ENCODE peak calls at places on chromosomes 16 and 17, in nine cellular contexts. P is CD8-positive, alpha-beta T cell; A is AG10803; S is cardiac muscle cell; M is uterus; T is neural progenitor cell; C is coronary artery; Y is fibroblast of pulmonary artery; R is cardiac fibroblast. D is an unnamed sample.

GRCh38 chr16:88432753-88433152 is 20.3 kb upstream of the ZFPM1 start:
- DNase-seq in P (no peak), A (no peak), S (no peak), M (no peak), T (no peak), C (no peak), Y (no peak), R (no peak), D (no peak)

GRCh38 chr17:72365857-72366415 is 245.1 kb downstream of the SOX9 start:
- DNase-seq in P (no peak), A (peak), S (no peak), M (no peak), T (no peak), C (no peak), Y (no peak), R (no peak), D (no peak)

GRCh38 chr16:3761375-3762079 is 44.2 kb upstream of the TRAP1 start:
- DNase-seq in P (no peak), A (no peak), S (no peak), M (no peak), T (no peak), C (no peak), Y (no peak), R (no peak), D (no peak)

GRCh38 chr17:36812762-36813161 is 124.5 kb upstream of the LHX1 start:
- DNase-seq in P (no peak), A (no peak), S (peak), M (no peak), T (peak), C (no peak), Y (no peak), R (no peak), D (no peak)

GRCh38 chr17:62696726-62697490 is 69.4 kb downstream of the MRC2 start:
- DNase-seq in P (no peak), A (peak), S (no peak), M (no peak), T (no peak), C (no peak), Y (no peak), R (no peak), D (no peak)

GRCh38 chr17:59465949-59466307 is 99.5 kb upstream of the DHX40 start:
- DNase-seq in P (no peak), A (no peak), S (no peak), M (no peak), T (no peak), C (no peak), Y (no peak), R (no peak), D (no peak)

GRCh38 chr16:79267781-79268180 is 332.8 kb downstream of the MAF start:
- DNase-seq in P (no peak), A (no peak), S (no peak), M (no peak), T (no peak), C (no peak), Y (no peak), R (no peak), D (no peak)

GRCh38 chr16:74605746-74606520 is 981 bp downstream of the GLG1 start:
- DNase-seq in P (no peak), A (peak), S (no peak), M (no peak), T (peak), C (no peak), Y (no peak), R (no peak), D (no peak)

GRCh38 chr16:2842340-2843000 is 12.4 kb downstream of the ZG16B start:
- DNase-seq in P (peak), A (no peak), S (peak), M (no peak), T (peak), C (no peak), Y (peak), R (peak), D (no peak)

GRCh38 chr16:626787-627457 is 3.9 kb upstream of the WFIKKN1 start:
- DNase-seq in P (no peak), A (peak), S (no peak), M (peak), T (no peak), C (no peak), Y (peak), R (peak), D (peak)

GRCh38 chr16:73060216-73060615 is 12.3 kb upstream of the ZFHX3 start:
- DNase-seq in P (no peak), A (no peak), S (no peak), M (no peak), T (no peak), C (no peak), Y (no peak), R (peak), D (no peak)

GRCh38 chr17:1179635-1180433 is at the start of gene ABR:
- DNase-seq in P (peak), A (peak), S (peak), M (peak), T (peak), C (no peak), Y (peak), R (peak), D (no peak)

GRCh38 chr16:83717814-83718213 is 90.0 kb upstream of the HSBP1 start:
- DNase-seq in P (no peak), A (peak), S (no peak), M (no peak), T (no peak), C (no peak), Y (peak), R (peak), D (no peak)

GRCh38 chr17:19239544-19239943 is 2.4 kb downstream of the EPN2 start:
- DNase-seq in P (no peak), A (peak), S (no peak), M (no peak), T (no peak), C (no peak), Y (peak), R (no peak), D (no peak)

GRCh38 chr17:47218896-47219430 is 9.8 kb downstream of the MYL4 start:
- DNase-seq in P (no peak), A (no peak), S (peak), M (no peak), T (no peak), C (no peak), Y (no peak), R (no peak), D (no peak)

GRCh38 chr17:64354824-64355535 is 35.7 kb downstream of the PECAM1 start:
- DNase-seq in P (no peak), A (peak), S (no peak), M (no peak), T (no peak), C (no peak), Y (peak), R (peak), D (no peak)

GRCh38 chr16:13453325-13453724 is 466.6 kb upstream of the ERCC4 start:
- DNase-seq in P (no peak), A (peak), S (peak), M (no peak), T (no peak), C (no peak), Y (peak), R (no peak), D (no peak)

GRCh38 chr17:40242774-40243173 is 23.7 kb downstream of the WIPF2 start:
- DNase-seq in P (no peak), A (peak), S (no peak), M (no peak), T (no peak), C (no peak), Y (no peak), R (no peak), D (no peak)

DNA sequence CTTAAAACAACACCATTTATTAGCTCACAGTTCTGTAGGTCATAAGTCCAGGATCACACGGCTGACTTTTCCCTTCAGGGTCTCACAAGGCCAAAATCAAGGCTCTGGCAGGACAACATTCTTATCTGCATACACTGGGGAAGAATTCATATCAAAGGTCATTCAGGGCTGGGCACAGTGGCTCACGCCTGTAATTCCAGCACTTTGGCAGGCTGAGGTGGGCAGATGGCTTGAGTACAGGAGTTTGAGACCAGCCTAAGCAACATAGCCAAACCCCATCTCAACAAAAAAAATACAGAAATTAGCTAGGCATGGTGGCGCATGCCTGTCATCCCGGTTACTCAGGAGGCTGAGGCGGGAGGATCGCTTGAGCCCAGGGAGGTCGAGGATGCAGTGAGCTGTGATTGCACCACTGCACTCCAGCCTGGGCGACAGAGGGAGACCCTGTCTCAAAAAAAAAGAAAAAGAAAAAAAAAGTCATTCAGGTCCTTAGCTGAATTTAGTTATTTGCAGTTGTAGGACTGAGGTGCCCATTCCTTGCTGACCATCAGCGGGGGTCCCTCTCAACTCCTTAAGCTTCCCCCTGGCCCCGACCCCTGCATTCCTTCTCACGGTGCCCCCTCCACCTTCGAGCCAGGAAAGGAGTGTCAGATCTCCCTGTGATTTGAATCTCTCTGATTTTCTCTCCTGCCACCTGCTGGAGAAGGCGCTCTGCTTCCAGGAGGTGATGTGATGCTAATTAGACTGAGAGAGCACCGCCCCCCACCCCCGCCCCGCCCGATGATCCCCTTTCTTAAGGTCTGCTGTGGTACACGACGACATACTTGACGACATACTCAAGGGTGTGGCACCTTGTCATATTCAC is 91.8 kb upstream of the CLEC18A start:
- DNase-seq in P (no peak), A (no peak), S (peak), M (no peak), T (peak), C (no peak), Y (no peak), R (no peak), D (no peak)
- TF ChIP-seq CTCF in P (no peak), A (peak), S (no peak), M (peak), T (peak), C (no peak), Y (peak), R (peak), D (no peak)

GRCh38 chr17:34436607-34437006 is 73.6 kb upstream of the CCL1 start:
- DNase-seq in P (no peak), A (no peak), S (no peak), M (no peak), T (no peak), C (no peak), Y (no peak), R (no peak), D (no peak)
- TF ChIP-seq CTCF in P (no peak), A (no peak), S (no peak), M (no peak), T (no peak), C (no peak), Y (no peak), R (no peak), D (no peak)

GRCh38 chr16:30369938-30370443 is 303 bp downstream of the TBC1D10B start:
- DNase-seq in P (no peak), A (peak), S (no peak), M (no peak), T (no peak), C (no peak), Y (no peak), R (no peak), D (no peak)
- TF ChIP-seq CTCF in P (no peak), A (no peak), S (no peak), M (no peak), T (peak), C (no peak), Y (no peak), R (no peak), D (no peak)

GRCh38 chr16:86848821-86849220 is 270.5 kb downstream of the FOXL1 start:
- DNase-seq in P (no peak), A (no peak), S (peak), M (no peak), T (no peak), C (no peak), Y (no peak), R (peak), D (no peak)
- TF ChIP-seq CTCF in P (no peak), A (no peak), S (no peak), M (no peak), T (no peak), C (no peak), Y (no peak), R (no peak), D (no peak)